ENCODE peak calls at places on chromosomes 6 and 20, in six cellular contexts. Q, R, V, C, J and S are unnamed samples.

GRCh38 chr6:8172510-8172909 is 70.2 kb upstream of the EEF1E1 start:
- DNase-seq in Q (no peak), R (no peak), V (no peak), C (no peak), J (no peak), S (no peak)

GRCh38 chr6:166382500-166382932 is 224 bp downstream of the MPC1 start:
- DNase-seq in Q (no peak), R (no peak), V (no peak), C (no peak), J (no peak), S (no peak)

GRCh38 chr6:31660224-31660997 is at the start of gene C6orf47:
- DNase-seq in Q (peak; percentile 80), R (peak; percentile 69), V (peak; percentile 93), C (peak; percentile 62), J (peak; percentile 45), S (peak; percentile 66)

GRCh38 chr6:43635387-43636311 is at the start of gene MAD2L1BP:
- DNase-seq in Q (peak; percentile 56), R (peak; percentile 71), V (peak; percentile 88), C (peak; percentile 47), J (peak; percentile 69), S (peak; percentile 62)

GRCh38 chr6:8082954-8083858 is 19.0 kb upstream of the BLOC1S5 start:
- DNase-seq in Q (no peak), R (no peak), V (no peak), C (peak; percentile 98), J (no peak), S (no peak)

GRCh38 chr20:61789329-61789728 is 276.4 kb downstream of the TAF4 start:
- DNase-seq in Q (peak; percentile 41), R (no peak), V (no peak), C (peak; percentile 77), J (no peak), S (no peak)

GRCh38 chr20:48826883-48827771 is 672 bp downstream of the PREX1 start:
- DNase-seq in Q (no peak), R (peak; percentile 49), V (no peak), C (no peak), J (peak; percentile 48), S (no peak)

GRCh38 chr6:20173833-20174796 is 38.2 kb downstream of the MBOAT1 start:
- DNase-seq in Q (no peak), R (no peak), V (no peak), C (peak; percentile 47), J (no peak), S (no peak)

GRCh38 chr6:80535914-80536565 is 429.6 kb downstream of the BCKDHB start:
- DNase-seq in Q (no peak), R (no peak), V (no peak), C (peak; percentile 81), J (no peak), S (no peak)

GRCh38 chr6:31777667-31778050 is 531 bp upstream of the VWA7 start:
- DNase-seq in Q (no peak), R (no peak), V (no peak), C (no peak), J (no peak), S (no peak)

GRCh38 chr6:140478631-140479030 is 1104.2 kb upstream of the CITED2 start:
- DNase-seq in Q (no peak), R (no peak), V (no peak), C (no peak), J (no peak), S (no peak)

GRCh38 chr6:106069478-106069877 is 16.7 kb upstream of the PRDM1 start:
- DNase-seq in Q (peak; percentile 27), R (no peak), V (no peak), C (peak; percentile 67), J (no peak), S (no peak)

GRCh38 chr6:12260458-12261041 is 29.6 kb upstream of the EDN1 start:
- DNase-seq in Q (no peak), R (no peak), V (no peak), C (no peak), J (no peak), S (no peak)

GRCh38 chr6:41228616-41229015 is 467 bp downstream of the TREML4 start:
- DNase-seq in Q (no peak), R (no peak), V (no peak), C (peak; percentile 13), J (no peak), S (no peak)

GRCh38 chr6:166952122-166952521 is 4.2 kb downstream of the RNASET2 start:
- DNase-seq in Q (no peak), R (no peak), V (no peak), C (no peak), J (no peak), S (no peak)

GRCh38 chr20:50321797-50322480 is 131.3 kb downstream of the CEBPB start:
- DNase-seq in Q (peak; percentile 49), R (no peak), V (peak; percentile 66), C (peak; percentile 61), J (no peak), S (no peak)

GRCh38 chr6:122043421-122043820 is 356.0 kb upstream of the HSF2 start:
- DNase-seq in Q (no peak), R (no peak), V (no peak), C (no peak), J (no peak), S (no peak)

GRCh38 chr20:36848078-36848660 is 27.8 kb upstream of the TLDC2 start:
- DNase-seq in Q (no peak), R (no peak), V (no peak), C (no peak), J (no peak), S (no peak)

GRCh38 chr6:111841822-111842221 is 31.4 kb downstream of the FYN start:
- DNase-seq in Q (no peak), R (no peak), V (no peak), C (peak; percentile 38), J (no peak), S (no peak)

GRCh38 chr6:165961236-165961751 is 206.4 kb downstream of the TBXT start:
- DNase-seq in Q (no peak), R (no peak), V (no peak), C (no peak), J (no peak), S (no peak)

GRCh38 chr20:1434571-1435336 is 31.9 kb downstream of the NSFL1C start:
- DNase-seq in Q (no peak), R (no peak), V (no peak), C (peak; percentile 81), J (no peak), S (no peak)

GRCh38 chr6:19836799-19837510 is at the start of gene ID4:
- DNase-seq in Q (peak; percentile 96), R (no peak), V (peak; percentile 91), C (no peak), J (peak; percentile 77), S (peak; percentile 96)

GRCh38 chr6:84094050-84094435 is 60.5 kb downstream of the MRAP2 start:
- DNase-seq in Q (no peak), R (no peak), V (no peak), C (no peak), J (no peak), S (no peak)

GRCh38 chr6:166464418-166465400 is 82.0 kb upstream of the MPC1 start:
- DNase-seq in Q (no peak), R (no peak), V (no peak), C (no peak), J (no peak), S (no peak)

GRCh38 chr6:106974999-106975698 is 620 bp upstream of the CD24 start:
- DNase-seq in Q (peak; percentile 26), R (peak; percentile 63), V (peak; percentile 36), C (no peak), J (no peak), S (peak; percentile 72)

GRCh38 chr6:43296780-43297494 is 1.1 kb upstream of the SLC22A7 start:
- DNase-seq in Q (no peak), R (no peak), V (no peak), C (no peak), J (no peak), S (no peak)

GRCh38 chr6:163814494-163815364 is 400.2 kb downstream of the QKI start:
- DNase-seq in Q (no peak), R (no peak), V (no peak), C (no peak), J (no peak), S (no peak)

GRCh38 chr20:8334641-8335040 is 202.6 kb downstream of the PLCB1 start:
- DNase-seq in Q (no peak), R (no peak), V (no peak), C (no peak), J (no peak), S (no peak)